ENCODE peak calls at places on chromosome X, in ten cellular contexts. One of them, this sample, is unnamed.
A peak's percentile ranks its signal among the peaks of the same experiment; 100 is the strongest.

GRCh38 chrX:132266583-132267355 is 47.5 kb upstream of the RAP2C start:
- DNase-seq in endodermal cell: no peak
- DNase-seq in tibial nerve: no peak
- DNase-seq in cardiac muscle cell: no peak
- DNase-seq in CD4-positive, CD25-positive, alpha-beta regulatory T cell: no peak
- DNase-seq in fibroblast of lung: peak; percentile 78
- DNase-seq in CD4-positive, alpha-beta T cell: no peak
- DNase-seq in heart left ventricle: no peak
- DNase-seq in transverse colon: no peak
- DNase-seq in testis: no peak
- DNase-seq in this sample: no peak

GRCh38 chrX:154833746-154834274 is 652 bp downstream of the SMIM9 start:
- DNase-seq in endodermal cell: no peak
- DNase-seq in tibial nerve: no peak
- DNase-seq in cardiac muscle cell: no peak
- DNase-seq in CD4-positive, CD25-positive, alpha-beta regulatory T cell: no peak
- DNase-seq in fibroblast of lung: no peak
- DNase-seq in CD4-positive, alpha-beta T cell: no peak
- DNase-seq in heart left ventricle: no peak
- DNase-seq in transverse colon: no peak
- DNase-seq in testis: no peak
- DNase-seq in this sample: no peak

GRCh38 chrX:21412883-21413282 is 38.7 kb downstream of the CNKSR2 start:
- DNase-seq in endodermal cell: no peak
- DNase-seq in tibial nerve: no peak
- DNase-seq in cardiac muscle cell: no peak
- DNase-seq in CD4-positive, CD25-positive, alpha-beta regulatory T cell: no peak
- DNase-seq in fibroblast of lung: peak; percentile 24
- DNase-seq in CD4-positive, alpha-beta T cell: no peak
- DNase-seq in heart left ventricle: no peak
- DNase-seq in transverse colon: no peak
- DNase-seq in testis: no peak
- DNase-seq in this sample: no peak

GRCh38 chrX:6074532-6074931 is 154.1 kb downstream of the NLGN4X start:
- DNase-seq in endodermal cell: no peak
- DNase-seq in tibial nerve: no peak
- DNase-seq in cardiac muscle cell: no peak
- DNase-seq in CD4-positive, CD25-positive, alpha-beta regulatory T cell: no peak
- DNase-seq in fibroblast of lung: no peak
- DNase-seq in CD4-positive, alpha-beta T cell: no peak
- DNase-seq in heart left ventricle: no peak
- DNase-seq in transverse colon: no peak
- DNase-seq in testis: no peak
- DNase-seq in this sample: no peak

GRCh38 chrX:119482497-119483480 is 14.5 kb downstream of the SLC25A5 start:
- DNase-seq in endodermal cell: peak; percentile 88
- DNase-seq in tibial nerve: peak; percentile 29
- DNase-seq in cardiac muscle cell: peak; percentile 53
- DNase-seq in CD4-positive, CD25-positive, alpha-beta regulatory T cell: peak; percentile 67
- DNase-seq in fibroblast of lung: peak; percentile 39
- DNase-seq in CD4-positive, alpha-beta T cell: peak; percentile 47
- DNase-seq in heart left ventricle: peak; percentile 71
- DNase-seq in transverse colon: peak; percentile 76
- DNase-seq in testis: peak; percentile 73
- DNase-seq in this sample: peak; percentile 15

GRCh38 chrX:82556588-82556987 is 951.5 kb upstream of the POU3F4 start:
- DNase-seq in endodermal cell: no peak
- DNase-seq in tibial nerve: no peak
- DNase-seq in cardiac muscle cell: no peak
- DNase-seq in CD4-positive, CD25-positive, alpha-beta regulatory T cell: no peak
- DNase-seq in fibroblast of lung: no peak
- DNase-seq in CD4-positive, alpha-beta T cell: no peak
- DNase-seq in heart left ventricle: no peak
- DNase-seq in transverse colon: no peak
- DNase-seq in testis: no peak
- DNase-seq in this sample: no peak

GRCh38 chrX:16870861-16871584 is 861 bp upstream of the RBBP7 start:
- DNase-seq in endodermal cell: peak; percentile 88
- DNase-seq in tibial nerve: peak; percentile 5
- DNase-seq in cardiac muscle cell: peak; percentile 32
- DNase-seq in CD4-positive, CD25-positive, alpha-beta regulatory T cell: no peak
- DNase-seq in fibroblast of lung: no peak
- DNase-seq in CD4-positive, alpha-beta T cell: peak; percentile 26
- DNase-seq in heart left ventricle: peak; percentile 45
- DNase-seq in transverse colon: no peak
- DNase-seq in testis: peak; percentile 32
- DNase-seq in this sample: peak; percentile 50

GRCh38 chrX:21479695-21480280 is 105.6 kb downstream of the CNKSR2 start:
- DNase-seq in endodermal cell: peak; percentile 48
- DNase-seq in tibial nerve: peak; percentile 6
- DNase-seq in cardiac muscle cell: peak; percentile 64
- DNase-seq in CD4-positive, CD25-positive, alpha-beta regulatory T cell: peak; percentile 73
- DNase-seq in fibroblast of lung: peak; percentile 67
- DNase-seq in CD4-positive, alpha-beta T cell: no peak
- DNase-seq in heart left ventricle: no peak
- DNase-seq in transverse colon: no peak
- DNase-seq in testis: no peak
- DNase-seq in this sample: no peak

GRCh38 chrX:123817288-123817894 is 42.5 kb upstream of the XIAP start:
- DNase-seq in endodermal cell: no peak
- DNase-seq in tibial nerve: no peak
- DNase-seq in cardiac muscle cell: no peak
- DNase-seq in CD4-positive, CD25-positive, alpha-beta regulatory T cell: no peak
- DNase-seq in fibroblast of lung: no peak
- DNase-seq in CD4-positive, alpha-beta T cell: no peak
- DNase-seq in heart left ventricle: no peak
- DNase-seq in transverse colon: peak; percentile 60
- DNase-seq in testis: no peak
- DNase-seq in this sample: no peak

GRCh38 chrX:13863326-13863725 is 46.4 kb upstream of the GPM6B start:
- DNase-seq in endodermal cell: no peak
- DNase-seq in tibial nerve: no peak
- DNase-seq in cardiac muscle cell: no peak
- DNase-seq in CD4-positive, CD25-positive, alpha-beta regulatory T cell: no peak
- DNase-seq in fibroblast of lung: no peak
- DNase-seq in CD4-positive, alpha-beta T cell: no peak
- DNase-seq in heart left ventricle: no peak
- DNase-seq in transverse colon: no peak
- DNase-seq in testis: peak; percentile 40
- DNase-seq in this sample: no peak

GRCh38 chrX:152861826-152862225 is 31.0 kb downstream of the NSDHL start:
- DNase-seq in endodermal cell: no peak
- DNase-seq in tibial nerve: no peak
- DNase-seq in cardiac muscle cell: no peak
- DNase-seq in CD4-positive, CD25-positive, alpha-beta regulatory T cell: no peak
- DNase-seq in fibroblast of lung: no peak
- DNase-seq in CD4-positive, alpha-beta T cell: no peak
- DNase-seq in heart left ventricle: no peak
- DNase-seq in transverse colon: no peak
- DNase-seq in testis: no peak
- DNase-seq in this sample: no peak

GRCh38 chrX:109448539-109448938 is 33.3 kb downstream of the GUCY2F start:
- DNase-seq in endodermal cell: no peak
- DNase-seq in tibial nerve: no peak
- DNase-seq in cardiac muscle cell: no peak
- DNase-seq in CD4-positive, CD25-positive, alpha-beta regulatory T cell: no peak
- DNase-seq in fibroblast of lung: no peak
- DNase-seq in CD4-positive, alpha-beta T cell: no peak
- DNase-seq in heart left ventricle: no peak
- DNase-seq in transverse colon: no peak
- DNase-seq in testis: no peak
- DNase-seq in this sample: no peak

GRCh38 chrX:108264376-108264775 is 172.8 kb downstream of the ATG4A start:
- DNase-seq in endodermal cell: no peak
- DNase-seq in tibial nerve: no peak
- DNase-seq in cardiac muscle cell: no peak
- DNase-seq in CD4-positive, CD25-positive, alpha-beta regulatory T cell: no peak
- DNase-seq in fibroblast of lung: no peak
- DNase-seq in CD4-positive, alpha-beta T cell: no peak
- DNase-seq in heart left ventricle: no peak
- DNase-seq in transverse colon: no peak
- DNase-seq in testis: no peak
- DNase-seq in this sample: no peak

GRCh38 chrX:30141966-30142365 is 73.4 kb upstream of the MAGEB2 start:
- DNase-seq in endodermal cell: peak; percentile 60
- DNase-seq in tibial nerve: no peak
- DNase-seq in cardiac muscle cell: peak; percentile 81
- DNase-seq in CD4-positive, CD25-positive, alpha-beta regulatory T cell: peak; percentile 29
- DNase-seq in fibroblast of lung: peak; percentile 59
- DNase-seq in CD4-positive, alpha-beta T cell: no peak
- DNase-seq in heart left ventricle: no peak
- DNase-seq in transverse colon: no peak
- DNase-seq in testis: peak; percentile 25
- DNase-seq in this sample: no peak

GRCh38 chrX:2383735-2384134 is 117.0 kb downstream of the DHRSX start:
- DNase-seq in endodermal cell: no peak
- DNase-seq in tibial nerve: no peak
- DNase-seq in cardiac muscle cell: no peak
- DNase-seq in CD4-positive, CD25-positive, alpha-beta regulatory T cell: no peak
- DNase-seq in fibroblast of lung: no peak
- DNase-seq in CD4-positive, alpha-beta T cell: no peak
- DNase-seq in heart left ventricle: no peak
- DNase-seq in transverse colon: peak; percentile 53
- DNase-seq in testis: no peak
- DNase-seq in this sample: no peak
- H3K9me3 ChIP-seq in endodermal cell: peaks cover 16% of the 10 kb centered on the region
- H3K9me3 ChIP-seq in tibial nerve: no peaks in the 10 kb centered on the region
- H3K9me3 ChIP-seq in cardiac muscle cell: no peaks in the 10 kb centered on the region
- H3K9me3 ChIP-seq in CD4-positive, CD25-positive, alpha-beta regulatory T cell: no peaks in the 10 kb centered on the region
- H3K9me3 ChIP-seq in fibroblast of lung: no peaks in the 10 kb centered on the region
- H3K9me3 ChIP-seq in CD4-positive, alpha-beta T cell: no peaks in the 10 kb centered on the region
- H3K9me3 ChIP-seq in heart left ventricle: no peaks in the 10 kb centered on the region
- H3K9me3 ChIP-seq in transverse colon: no peaks in the 10 kb centered on the region
- H3K9me3 ChIP-seq in testis: no peaks in the 10 kb centered on the region
- H3K9me3 ChIP-seq in this sample: no peaks in the 10 kb centered on the region

GRCh38 chrX:40895246-40895645 is 159.9 kb upstream of the MED14 start:
- DNase-seq in endodermal cell: no peak
- DNase-seq in tibial nerve: no peak
- DNase-seq in cardiac muscle cell: no peak
- DNase-seq in CD4-positive, CD25-positive, alpha-beta regulatory T cell: no peak
- DNase-seq in fibroblast of lung: no peak
- DNase-seq in CD4-positive, alpha-beta T cell: no peak
- DNase-seq in heart left ventricle: no peak
- DNase-seq in transverse colon: no peak
- DNase-seq in testis: no peak
- DNase-seq in this sample: no peak
- H3K9me3 ChIP-seq in endodermal cell: no peaks in the 10 kb centered on the region
- H3K9me3 ChIP-seq in tibial nerve: no peaks in the 10 kb centered on the region
- H3K9me3 ChIP-seq in cardiac muscle cell: no peaks in the 10 kb centered on the region
- H3K9me3 ChIP-seq in CD4-positive, CD25-positive, alpha-beta regulatory T cell: no peaks in the 10 kb centered on the region
- H3K9me3 ChIP-seq in fibroblast of lung: no peaks in the 10 kb centered on the region
- H3K9me3 ChIP-seq in CD4-positive, alpha-beta T cell: peaks cover 6% of the 10 kb centered on the region
- H3K9me3 ChIP-seq in heart left ventricle: no peaks in the 10 kb centered on the region
- H3K9me3 ChIP-seq in transverse colon: no peaks in the 10 kb centered on the region
- H3K9me3 ChIP-seq in testis: no peaks in the 10 kb centered on the region
- H3K9me3 ChIP-seq in this sample: no peaks in the 10 kb centered on the region

DNA sequence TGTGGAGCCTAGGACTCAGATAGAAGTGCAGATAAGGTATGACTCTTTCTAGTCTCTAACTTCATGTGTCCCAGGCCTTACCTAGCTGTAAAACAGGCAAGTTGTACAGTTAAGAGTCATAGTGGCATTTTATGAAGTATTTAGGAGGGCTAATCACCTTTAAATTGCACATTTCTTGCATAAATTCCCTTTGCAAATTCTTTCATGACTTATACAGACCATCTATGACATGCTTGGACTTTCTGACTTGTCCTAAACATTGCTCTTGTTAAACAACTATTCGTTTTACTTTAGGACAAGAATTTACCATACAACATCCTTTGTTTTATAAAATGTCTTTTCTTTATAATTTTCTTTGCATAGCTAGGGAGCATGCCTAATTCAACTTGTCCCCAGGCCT is 7.8 kb upstream of the RRAGB start:
- DNase-seq in endodermal cell: no peak
- DNase-seq in tibial nerve: no peak
- DNase-seq in cardiac muscle cell: no peak
- DNase-seq in CD4-positive, CD25-positive, alpha-beta regulatory T cell: peak; percentile 18
- DNase-seq in fibroblast of lung: peak; percentile 0
- DNase-seq in CD4-positive, alpha-beta T cell: no peak
- DNase-seq in heart left ventricle: no peak
- DNase-seq in transverse colon: no peak
- DNase-seq in testis: no peak
- DNase-seq in this sample: no peak
- H3K9me3 ChIP-seq in endodermal cell: peaks cover 17% of the 10 kb centered on the region
- H3K9me3 ChIP-seq in tibial nerve: no peaks in the 10 kb centered on the region
- H3K9me3 ChIP-seq in cardiac muscle cell: no peaks in the 10 kb centered on the region
- H3K9me3 ChIP-seq in CD4-positive, CD25-positive, alpha-beta regulatory T cell: peaks cover 4% of the 10 kb centered on the region
- H3K9me3 ChIP-seq in fibroblast of lung: no peaks in the 10 kb centered on the region
- H3K9me3 ChIP-seq in CD4-positive, alpha-beta T cell: peaks cover 3% of the 10 kb centered on the region
- H3K9me3 ChIP-seq in heart left ventricle: peaks cover 21% of the 10 kb centered on the region
- H3K9me3 ChIP-seq in transverse colon: no peaks in the 10 kb centered on the region
- H3K9me3 ChIP-seq in testis: no peaks in the 10 kb centered on the region
- H3K9me3 ChIP-seq in this sample: no peaks in the 10 kb centered on the region

GRCh38 chrX:65517923-65518322 is 16.7 kb downstream of the LAS1L start:
- DNase-seq in endodermal cell: no peak
- DNase-seq in tibial nerve: no peak
- DNase-seq in cardiac muscle cell: no peak
- DNase-seq in CD4-positive, CD25-positive, alpha-beta regulatory T cell: no peak
- DNase-seq in fibroblast of lung: no peak
- DNase-seq in CD4-positive, alpha-beta T cell: no peak
- DNase-seq in heart left ventricle: no peak
- DNase-seq in transverse colon: no peak
- DNase-seq in testis: no peak
- DNase-seq in this sample: no peak

GRCh38 chrX:65508851-65509250 is 25.7 kb downstream of the LAS1L start:
- DNase-seq in endodermal cell: no peak
- DNase-seq in tibial nerve: no peak
- DNase-seq in cardiac muscle cell: no peak
- DNase-seq in CD4-positive, CD25-positive, alpha-beta regulatory T cell: no peak
- DNase-seq in fibroblast of lung: no peak
- DNase-seq in CD4-positive, alpha-beta T cell: no peak
- DNase-seq in heart left ventricle: no peak
- DNase-seq in transverse colon: no peak
- DNase-seq in testis: no peak
- DNase-seq in this sample: no peak

GRCh38 chrX:65509400-65509799 is 25.2 kb downstream of the LAS1L start:
- DNase-seq in endodermal cell: no peak
- DNase-seq in tibial nerve: no peak
- DNase-seq in cardiac muscle cell: no peak
- DNase-seq in CD4-positive, CD25-positive, alpha-beta regulatory T cell: no peak
- DNase-seq in fibroblast of lung: no peak
- DNase-seq in CD4-positive, alpha-beta T cell: no peak
- DNase-seq in heart left ventricle: no peak
- DNase-seq in transverse colon: no peak
- DNase-seq in testis: no peak
- DNase-seq in this sample: no peak

GRCh38 chrX:65516756-65517155 is 17.8 kb downstream of the LAS1L start:
- DNase-seq in endodermal cell: no peak
- DNase-seq in tibial nerve: no peak
- DNase-seq in cardiac muscle cell: no peak
- DNase-seq in CD4-positive, CD25-positive, alpha-beta regulatory T cell: no peak
- DNase-seq in fibroblast of lung: no peak
- DNase-seq in CD4-positive, alpha-beta T cell: no peak
- DNase-seq in heart left ventricle: no peak
- DNase-seq in transverse colon: no peak
- DNase-seq in testis: no peak
- DNase-seq in this sample: no peak

DNA sequence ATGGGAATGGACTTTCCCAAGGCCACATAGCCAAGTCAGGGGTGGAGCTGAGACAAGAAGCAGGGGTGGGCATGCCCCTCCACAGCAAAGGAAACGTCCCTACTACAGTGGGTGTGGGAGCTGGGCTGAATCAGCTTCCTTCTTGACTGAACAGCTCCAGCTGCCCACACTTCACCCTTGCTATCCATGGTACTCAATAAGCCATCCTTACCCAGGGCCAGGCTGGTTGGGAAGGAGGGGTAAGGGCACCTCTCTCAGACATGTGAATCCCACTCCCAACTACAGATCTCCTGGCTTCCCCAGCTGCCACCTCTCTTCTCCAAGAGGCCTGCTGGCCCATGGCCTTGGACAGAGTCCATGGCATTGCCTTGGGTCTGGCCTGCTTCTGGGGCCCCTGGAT is 21.0 kb downstream of the LAS1L start:
- DNase-seq in endodermal cell: no peak
- DNase-seq in tibial nerve: no peak
- DNase-seq in cardiac muscle cell: no peak
- DNase-seq in CD4-positive, CD25-positive, alpha-beta regulatory T cell: no peak
- DNase-seq in fibroblast of lung: no peak
- DNase-seq in CD4-positive, alpha-beta T cell: no peak
- DNase-seq in heart left ventricle: no peak
- DNase-seq in transverse colon: no peak
- DNase-seq in testis: no peak
- DNase-seq in this sample: no peak
- H3K9me3 ChIP-seq in endodermal cell: no peaks in the 10 kb centered on the region
- H3K9me3 ChIP-seq in tibial nerve: no peaks in the 10 kb centered on the region
- H3K9me3 ChIP-seq in cardiac muscle cell: no peaks in the 10 kb centered on the region
- H3K9me3 ChIP-seq in CD4-positive, CD25-positive, alpha-beta regulatory T cell: no peaks in the 10 kb centered on the region
- H3K9me3 ChIP-seq in fibroblast of lung: no peaks in the 10 kb centered on the region
- H3K9me3 ChIP-seq in CD4-positive, alpha-beta T cell: no peaks in the 10 kb centered on the region
- H3K9me3 ChIP-seq in heart left ventricle: no peaks in the 10 kb centered on the region
- H3K9me3 ChIP-seq in transverse colon: no peaks in the 10 kb centered on the region
- H3K9me3 ChIP-seq in testis: no peaks in the 10 kb centered on the region
- H3K9me3 ChIP-seq in this sample: no peaks in the 10 kb centered on the region

This sample was measured in gastrocnemius medialis.